ENCODE peak calls at places on chromosomes 7 and 10, in six cellular contexts. P is ecto neural progenitor cell, S is fibroblast of pulmonary artery, G is Daoy, O is brain microvascular endothelial cell, Z is KBM-7. K is an unnamed sample.

GRCh38 chr10:13268841-13269240 is 31.0 kb downstream of the PHYH start:
- DNase-seq in G (no peak), P (no peak), S (peak; percentile 36), O (no peak), Z (peak; percentile 35), K (no peak)

GRCh38 chr7:28123752-28124151 is 56.8 kb downstream of the JAZF1 start:
- DNase-seq in P (no peak), G (no peak), O (no peak), S (no peak), Z (no peak), K (no peak)

GRCh38 chr7:2632717-2633537 is 1.1 kb downstream of the TTYH3 start:
- DNase-seq in G (peak; percentile 93), O (peak; percentile 62), Z (peak; percentile 91), P (no peak), S (peak; percentile 63), K (peak; percentile 20)

GRCh38 chr7:102030696-102031095 is 213.3 kb downstream of the CUX1 start:
- DNase-seq in S (no peak), Z (no peak), G (no peak), O (no peak), P (no peak), K (no peak)

GRCh38 chr7:30596043-30596641 is 1.5 kb downstream of the GARS1 start:
- DNase-seq in S (peak; percentile 46), P (no peak), G (peak; percentile 41), Z (peak; percentile 47), O (peak; percentile 23), K (no peak)

GRCh38 chr10:12412671-12413368 is 63.5 kb downstream of the CAMK1D start:
- DNase-seq in Z (peak; percentile 20), S (no peak), O (no peak), G (no peak), P (no peak), K (peak; percentile 14)

GRCh38 chr7:136424058-136424457 is 444.4 kb upstream of the CHRM2 start:
- DNase-seq in O (no peak), P (no peak), S (no peak), Z (no peak), G (no peak), K (no peak)

GRCh38 chr7:1720325-1720724 is 50.2 kb downstream of the ELFN1 start:
- DNase-seq in P (no peak), Z (no peak), S (no peak), O (no peak), G (no peak), K (no peak)

GRCh38 chr10:95242581-95243317 is 48.1 kb downstream of the PDLIM1 start:
- DNase-seq in Z (peak; percentile 61), O (no peak), P (no peak), S (peak; percentile 66), G (peak; percentile 53), K (no peak)

GRCh38 chr7:66741706-66742053 is 1.1 kb downstream of the RABGEF1 start:
- DNase-seq in S (peak; percentile 35), P (no peak), O (peak; percentile 20), G (peak; percentile 68), Z (no peak), K (no peak)

GRCh38 chr10:35386594-35387174 is 50.4 kb downstream of the CCNY start:
- DNase-seq in P (no peak), S (peak; percentile 82), Z (peak; percentile 40), G (no peak), O (peak; percentile 46), K (no peak)

GRCh38 chr7:17159500-17160037 is 138.9 kb upstream of the AHR start:
- DNase-seq in G (no peak), O (no peak), P (no peak), S (no peak), Z (no peak), K (no peak)

GRCh38 chr10:48750991-48751390 is 66.3 kb downstream of the WDFY4 start:
- DNase-seq in G (no peak), O (no peak), P (peak; percentile 3), S (no peak), Z (no peak), K (no peak)

GRCh38 chr7:91182819-91183405 is 81.3 kb upstream of the FZD1 start:
- DNase-seq in S (peak; percentile 75), Z (no peak), O (peak; percentile 89), G (peak; percentile 81), P (no peak), K (no peak)